ENCODE peak calls at places on chromosomes 2 and 18, in six cellular contexts. H is neural progenitor cell; X is adrenal gland; B is PC-3; O is CD8-positive, alpha-beta memory T cell; K is ovary. Q is an unnamed sample.

GRCh38 chr18:78998350-78999055 is 18.9 kb downstream of the SALL3 start:
- DNase-seq in O (no peak), K (no peak), H (no peak), X (no peak), B (no peak), Q (no peak)

GRCh38 chr2:182228741-182229140 is 198.1 kb downstream of the PDE1A start:
- DNase-seq in O (no peak), K (no peak), B (peak; percentile 30), H (no peak), X (no peak), Q (no peak)

GRCh38 chr2:189037518-189037917 is 63.3 kb downstream of the COL3A1 start:
- DNase-seq in B (peak; percentile 80), O (no peak), H (no peak), X (no peak), K (no peak), Q (no peak)

GRCh38 chr2:173053043-173053699 is 22.5 kb upstream of the MAP3K20 start:
- DNase-seq in X (no peak), O (no peak), H (no peak), K (no peak), B (peak; percentile 66), Q (no peak)

GRCh38 chr2:159807183-159808037 is 9.4 kb upstream of the CD302 start:
- DNase-seq in B (peak; percentile 76), H (peak; percentile 71), K (peak; percentile 33), O (no peak), X (peak; percentile 29), Q (peak; percentile 31)

GRCh38 chr2:70964596-70965386 is 13.6 kb upstream of the ANKRD53 start:
- DNase-seq in H (peak; percentile 93), X (peak; percentile 73), O (peak; percentile 80), B (no peak), K (peak; percentile 79), Q (peak; percentile 72)

GRCh38 chr2:25976884-25977741 is 5.2 kb downstream of the KIF3C start:
- DNase-seq in K (no peak), X (peak; percentile 38), B (peak; percentile 53), O (no peak), H (peak; percentile 20), Q (no peak)

GRCh38 chr2:46306320-46306719 is 9.1 kb downstream of the EPAS1 start:
- DNase-seq in B (peak; percentile 95), H (no peak), O (no peak), X (no peak), K (no peak), Q (no peak)

GRCh38 chr2:98084869-98085238 is 2.1 kb upstream of the VWA3B start:
- DNase-seq in O (no peak), K (no peak), H (no peak), B (no peak), X (no peak), Q (no peak)

GRCh38 chr2:122136071-122136470 is 380.6 kb downstream of the TSN start:
- DNase-seq in H (peak; percentile 47), O (no peak), X (no peak), B (peak; percentile 45), K (no peak), Q (no peak)

GRCh38 chr2:96091141-96091710 is 25.1 kb downstream of the ADRA2B start:
- DNase-seq in O (no peak), X (no peak), K (no peak), H (no peak), B (no peak), Q (no peak)

GRCh38 chr18:13268035-13268700 is 49.6 kb downstream of the LDLRAD4 start:
- DNase-seq in K (no peak), H (peak; percentile 85), B (no peak), X (peak; percentile 57), O (no peak), Q (peak; percentile 47)

GRCh38 chr18:59479776-59480175 is 120.7 kb upstream of the LMAN1 start:
- DNase-seq in H (no peak), X (no peak), K (no peak), B (peak; percentile 3), O (no peak), Q (no peak)

GRCh38 chr2:54899576-54900200 is 150.6 kb downstream of the RTN4 start:
- DNase-seq in X (peak; percentile 19), K (no peak), B (peak; percentile 92), H (peak; percentile 13), O (no peak), Q (peak; percentile 18)

GRCh38 chr18:73244411-73244810 is 376.6 kb upstream of the NETO1 start:
- DNase-seq in O (no peak), H (no peak), B (no peak), K (no peak), X (no peak), Q (no peak)

GRCh38 chr2:28495551-28496284 is at the start of gene PLB1:
- DNase-seq in X (no peak), O (no peak), B (no peak), H (no peak), K (no peak), Q (no peak)

GRCh38 chr18:61333746-61334490 is 688 bp downstream of the CDH20 start:
- DNase-seq in H (peak; percentile 61), K (no peak), O (no peak), X (no peak), B (no peak), Q (no peak)

GRCh38 chr2:19351914-19352697 is 6.3 kb downstream of the OSR1 start:
- DNase-seq in H (peak; percentile 54), B (no peak), X (no peak), O (no peak), K (no peak), Q (no peak)

GRCh38 chr18:49561377-49562193 is at the start of gene LIPG:
- DNase-seq in X (peak; percentile 35), H (peak; percentile 93), B (peak; percentile 76), K (no peak), O (peak; percentile 13), Q (no peak)

GRCh38 chr2:100242416-100242815 is 79.9 kb downstream of the LONRF2 start:
- DNase-seq in X (no peak), O (no peak), H (no peak), B (no peak), K (no peak), Q (no peak)

GRCh38 chr18:41829648-41830516 is 125.2 kb upstream of the PIK3C3 start:
- DNase-seq in H (no peak), K (no peak), X (no peak), O (no peak), B (peak; percentile 70), Q (no peak)

GRCh38 chr18:3075491-3075890 is 62.5 kb upstream of the LPIN2 start:
- DNase-seq in O (no peak), B (no peak), K (no peak), X (no peak), H (no peak), Q (no peak)

GRCh38 chr2:70089220-70089945 is 2.1 kb downstream of the PCBP1 start:
- DNase-seq in H (peak; percentile 56), X (no peak), B (peak; percentile 23), K (peak; percentile 44), O (no peak), Q (no peak)

GRCh38 chr2:241140445-241140840 is 8.8 kb downstream of the PASK start:
- DNase-seq in X (no peak), H (no peak), K (no peak), O (no peak), B (no peak), Q (no peak)
- H3K36me3 ChIP-seq in X (no peaks in the 10 kb centered on the region), H (no peaks in the 10 kb centered on the region), K (no peaks in the 10 kb centered on the region), O (peaks cover 9% of the 10 kb centered on the region), B (no peaks in the 10 kb centered on the region), Q (no peaks in the 10 kb centered on the region)

GRCh38 chr2:230779141-230779523 is 66.5 kb downstream of the CAB39 start:
- DNase-seq in H (no peak), O (no peak), X (no peak), K (no peak), B (no peak), Q (no peak)
- H3K36me3 ChIP-seq in H (no peaks in the 10 kb centered on the region), O (peaks cover 15% of the 10 kb centered on the region), X (no peaks in the 10 kb centered on the region), K (no peaks in the 10 kb centered on the region), B (peaks cover 50% of the 10 kb centered on the region), Q (no peaks in the 10 kb centered on the region)

DNA sequence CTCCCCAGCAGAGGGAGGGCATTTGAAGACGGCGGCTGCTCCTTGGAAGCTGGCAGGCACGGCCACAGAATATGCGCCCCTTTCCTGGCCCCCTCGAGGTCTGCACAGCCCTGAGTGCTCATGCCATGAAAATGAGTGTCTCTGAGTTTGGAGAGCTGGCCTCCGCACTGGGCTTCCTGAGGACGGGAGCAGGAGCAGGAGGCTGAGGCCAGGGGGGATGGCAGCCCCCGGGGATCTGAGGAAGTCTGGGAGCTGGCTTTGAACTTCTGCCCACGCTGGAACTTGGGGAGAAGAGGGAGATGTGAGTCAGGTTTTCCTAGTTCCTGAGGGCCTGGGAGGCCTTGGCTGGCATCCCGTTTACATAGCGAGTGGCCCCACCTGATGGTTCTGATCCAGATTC is 47.0 kb downstream of the RRM2 start:
- DNase-seq in H (no peak), B (no peak), X (no peak), O (no peak), K (no peak), Q (peak; percentile 77)
- H3K36me3 ChIP-seq in H (no peaks in the 10 kb centered on the region), B (no peaks in the 10 kb centered on the region), X (no peaks in the 10 kb centered on the region), O (no peaks in the 10 kb centered on the region), K (no peaks in the 10 kb centered on the region), Q (no peaks in the 10 kb centered on the region)

DNA sequence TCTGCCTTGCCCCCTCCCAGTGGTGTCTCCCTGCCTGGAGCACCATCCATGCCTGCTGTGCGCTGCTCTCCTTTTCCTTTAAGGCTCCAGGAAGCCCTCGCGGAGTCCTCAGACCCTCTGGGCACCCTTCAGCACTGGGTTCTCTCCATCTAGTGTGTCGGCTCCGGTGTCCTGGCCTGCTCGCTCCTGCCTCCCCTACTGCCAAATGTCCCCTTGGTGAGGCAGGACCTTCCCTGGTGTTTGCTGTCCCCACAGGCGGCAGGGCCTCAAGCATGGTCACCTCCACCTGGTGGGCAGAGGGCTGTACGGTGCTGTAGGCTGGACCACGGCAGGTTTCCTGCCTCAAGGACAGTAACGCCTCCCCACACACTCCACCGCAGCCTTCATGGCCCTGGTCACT is 90.2 kb downstream of the DGKD start:
- DNase-seq in B (no peak), X (no peak), K (no peak), H (no peak), O (no peak), Q (no peak)
- H3K36me3 ChIP-seq in B (peaks cover 39% of the 10 kb centered on the region), X (peaks cover 13% of the 10 kb centered on the region), K (no peaks in the 10 kb centered on the region), H (no peaks in the 10 kb centered on the region), O (peaks cover 56% of the 10 kb centered on the region), Q (no peaks in the 10 kb centered on the region)

DNA sequence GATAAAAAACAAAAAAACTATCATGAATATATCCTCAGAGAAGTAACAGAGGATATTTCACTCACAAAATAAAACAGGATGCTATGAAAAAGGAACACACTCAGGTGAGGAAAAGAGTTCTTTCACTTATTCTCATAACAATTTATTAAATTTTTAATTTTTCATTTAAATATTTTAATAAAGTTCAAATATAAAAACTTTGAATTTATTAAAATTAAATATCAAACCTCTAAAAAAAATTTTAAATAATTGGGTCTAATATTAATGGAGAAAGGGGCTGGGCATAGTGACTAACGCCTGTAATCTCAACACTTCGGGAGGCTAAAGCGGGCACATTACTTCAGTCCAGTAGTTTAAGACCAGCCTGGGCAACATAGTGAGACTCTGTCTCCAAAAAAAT is 10.1 kb downstream of the THADA start:
- DNase-seq in X (no peak), H (no peak), O (no peak), B (no peak), K (no peak), Q (no peak)
- H3K36me3 ChIP-seq in X (peaks cover 61% of the 10 kb centered on the region), H (peaks cover 17% of the 10 kb centered on the region), O (peaks cover 11% of the 10 kb centered on the region), B (peaks cover 40% of the 10 kb centered on the region), K (no peaks in the 10 kb centered on the region), Q (no peaks in the 10 kb centered on the region)

GRCh38 chr2:74854401-74854800 is 20.5 kb downstream of the HK2 start:
- DNase-seq in X (no peak), B (no peak), K (no peak), O (no peak), H (no peak), Q (no peak)
- H3K36me3 ChIP-seq in X (no peaks in the 10 kb centered on the region), B (peaks cover 46% of the 10 kb centered on the region), K (no peaks in the 10 kb centered on the region), O (no peaks in the 10 kb centered on the region), H (peaks cover 4% of the 10 kb centered on the region), Q (no peaks in the 10 kb centered on the region)

Q was measured in uterus.